ENCODE peak calls at places on chromosomes 7 and 10, in six cellular contexts. Q is foreskin keratinocyte, L is uterus, K is K562, C is fibroblast of pulmonary artery, D is kidney epithelial cell. W is an unnamed sample.

GRCh38 chr10:62817763-62818425 is 1.7 kb upstream of the EGR2 start:
- DNase-seq in Q (peak), L (peak), K (peak), C (peak), D (no peak), W (peak)

GRCh38 chr10:3482200-3482993 is 302.6 kb downstream of the KLF6 start:
- DNase-seq in Q (peak), L (peak), K (peak), C (peak), D (peak), W (peak)

GRCh38 chr10:123608047-123608446 is 58.1 kb upstream of the GPR26 start:
- DNase-seq in Q (no peak), L (no peak), K (no peak), C (no peak), D (no peak), W (no peak)

GRCh38 chr7:82507976-82508677 is 64.5 kb upstream of the CACNA2D1 start:
- DNase-seq in Q (no peak), L (no peak), K (no peak), C (no peak), D (no peak), W (no peak)

GRCh38 chr10:87976101-87976743 is 112.8 kb downstream of the PTEN start:
- DNase-seq in Q (no peak), L (no peak), K (no peak), C (peak), D (no peak), W (no peak)

GRCh38 chr10:33566426-33566825 is 232.0 kb upstream of the NRP1 start:
- DNase-seq in Q (no peak), L (no peak), K (no peak), C (no peak), D (no peak), W (no peak)

GRCh38 chr10:100341953-100342626 is 4.9 kb upstream of the SCD start:
- DNase-seq in Q (peak), L (peak), K (peak), C (peak), D (no peak), W (peak)

GRCh38 chr7:150787321-150788281 is 12.6 kb downstream of the TMEM176B start:
- DNase-seq in Q (no peak), L (no peak), K (no peak), C (no peak), D (no peak), W (no peak)

GRCh38 chr7:923108-924041 is 31.1 kb downstream of the ADAP1 start:
- DNase-seq in Q (no peak), L (no peak), K (peak), C (peak), D (no peak), W (no peak)

GRCh38 chr10:46091080-46091833 is 45.2 kb upstream of the MSMB start:
- DNase-seq in Q (no peak), L (no peak), K (no peak), C (no peak), D (no peak), W (no peak)

GRCh38 chr7:27172823-27173411 is 1.2 kb downstream of the HOXA10 start:
- DNase-seq in Q (peak), L (peak), K (no peak), C (no peak), D (no peak), W (peak)

GRCh38 chr10:121694966-121695340 is 96.7 kb upstream of the FGFR2 start:
- DNase-seq in Q (peak), L (no peak), K (no peak), C (no peak), D (no peak), W (no peak)

GRCh38 chr10:100153239-100153840 is 32.5 kb downstream of the ERLIN1 start:
- DNase-seq in Q (peak), L (no peak), K (no peak), C (no peak), D (no peak), W (no peak)

GRCh38 chr7:111528331-111528730 is 34.0 kb downstream of the IMMP2L start:
- DNase-seq in Q (no peak), L (no peak), K (no peak), C (no peak), D (no peak), W (no peak)

GRCh38 chr7:24862461-24862860 is 105.2 kb upstream of the GSDME start:
- DNase-seq in Q (no peak), L (no peak), K (no peak), C (no peak), D (no peak), W (no peak)

GRCh38 chr10:86365346-86366032 is 1.1 kb downstream of the GRID1 start:
- DNase-seq in Q (no peak), L (no peak), K (no peak), C (no peak), D (no peak), W (no peak)

GRCh38 chr10:92822060-92822634 is 26.2 kb upstream of the EXOC6 start:
- DNase-seq in Q (peak), L (no peak), K (peak), C (peak), D (no peak), W (peak)

GRCh38 chr10:3107426-3107961 is 40.1 kb downstream of the PFKP start:
- DNase-seq in Q (peak), L (peak), K (no peak), C (peak), D (peak), W (no peak)

GRCh38 chr10:31977440-31978157 is 49.0 kb upstream of the ARHGAP12 start:
- DNase-seq in Q (peak), L (no peak), K (no peak), C (peak), D (peak), W (peak)

GRCh38 chr7:140062528-140063299 is at the start of gene PARP12:
- DNase-seq in Q (peak), L (peak), K (peak), C (peak), D (peak), W (peak)

GRCh38 chr10:30821994-30822692 is 192.6 kb upstream of the LYZL2 start:
- DNase-seq in Q (peak), L (no peak), K (no peak), C (no peak), D (no peak), W (no peak)

GRCh38 chr10:110392860-110393732 is 88.4 kb upstream of the SMNDC1 start:
- DNase-seq in Q (peak), L (peak), K (no peak), C (peak), D (no peak), W (peak)

GRCh38 chr10:5960070-5960972 is 17.0 kb downstream of the IL15RA start:
- DNase-seq in Q (no peak), L (peak), K (peak), C (peak), D (no peak), W (no peak)

GRCh38 chr7:29940199-29940598 is 49.4 kb downstream of the SCRN1 start:
- DNase-seq in Q (peak), L (no peak), K (no peak), C (no peak), D (no peak), W (no peak)

GRCh38 chr7:50738932-50739331 is 43.8 kb downstream of the GRB10 start:
- DNase-seq in Q (no peak), L (no peak), K (no peak), C (no peak), D (no peak), W (no peak)

GRCh38 chr7:120949393-120949799 is 1.2 kb upstream of the ING3 start:
- DNase-seq in Q (no peak), L (no peak), K (no peak), C (no peak), D (no peak), W (no peak)

GRCh38 chr7:816751-817671 is 15.3 kb upstream of the SUN1 start:
- DNase-seq in Q (peak), L (no peak), K (peak), C (no peak), D (no peak), W (no peak)

GRCh38 chr7:5255832-5256231 is 26.9 kb upstream of the SLC29A4 start:
- DNase-seq in Q (peak), L (no peak), K (no peak), C (no peak), D (no peak), W (no peak)

GRCh38 chr7:133199831-133200230 is 53.0 kb upstream of the EXOC4 start:
- DNase-seq in Q (no peak), L (no peak), K (no peak), C (no peak), D (no peak), W (no peak)

GRCh38 chr7:2209146-2209960 is 23.4 kb downstream of the MAD1L1 start:
- DNase-seq in Q (no peak), L (peak), K (peak), C (peak), D (no peak), W (peak)

GRCh38 chr7:76400248-76400647 is 9.2 kb downstream of the SSC4D start:
- DNase-seq in Q (no peak), L (no peak), K (no peak), C (no peak), D (no peak), W (no peak)

GRCh38 chr7:365593-365992 is 75.6 kb downstream of the FOXL3 start:
- DNase-seq in Q (no peak), L (no peak), K (no peak), C (no peak), D (no peak), W (no peak)

GRCh38 chr7:99824091-99824490 is 3.7 kb upstream of the CYP3A43 start:
- DNase-seq in Q (no peak), L (no peak), K (no peak), C (no peak), D (no peak), W (no peak)

GRCh38 chr7:135541029-135541428 is 16.7 kb upstream of the NUP205 start:
- DNase-seq in Q (no peak), L (no peak), K (no peak), C (no peak), D (no peak), W (no peak)

GRCh38 chr7:95543312-95543711 is 53.0 kb downstream of the PDK4 start:
- DNase-seq in Q (no peak), L (no peak), K (no peak), C (no peak), D (no peak), W (no peak)

GRCh38 chr7:64870656-64871055 is 32.4 kb upstream of the ZNF273 start:
- DNase-seq in Q (no peak), L (no peak), K (no peak), C (no peak), D (no peak), W (no peak)

GRCh38 chr10:74255214-74255613 is 104.2 kb downstream of the ADK start:
- DNase-seq in Q (no peak), L (no peak), K (no peak), C (no peak), D (no peak), W (no peak)

GRCh38 chr10:100401631-100402328 is 54.7 kb downstream of the SCD start:
- DNase-seq in Q (no peak), L (no peak), K (no peak), C (no peak), D (no peak), W (no peak)

DNA sequence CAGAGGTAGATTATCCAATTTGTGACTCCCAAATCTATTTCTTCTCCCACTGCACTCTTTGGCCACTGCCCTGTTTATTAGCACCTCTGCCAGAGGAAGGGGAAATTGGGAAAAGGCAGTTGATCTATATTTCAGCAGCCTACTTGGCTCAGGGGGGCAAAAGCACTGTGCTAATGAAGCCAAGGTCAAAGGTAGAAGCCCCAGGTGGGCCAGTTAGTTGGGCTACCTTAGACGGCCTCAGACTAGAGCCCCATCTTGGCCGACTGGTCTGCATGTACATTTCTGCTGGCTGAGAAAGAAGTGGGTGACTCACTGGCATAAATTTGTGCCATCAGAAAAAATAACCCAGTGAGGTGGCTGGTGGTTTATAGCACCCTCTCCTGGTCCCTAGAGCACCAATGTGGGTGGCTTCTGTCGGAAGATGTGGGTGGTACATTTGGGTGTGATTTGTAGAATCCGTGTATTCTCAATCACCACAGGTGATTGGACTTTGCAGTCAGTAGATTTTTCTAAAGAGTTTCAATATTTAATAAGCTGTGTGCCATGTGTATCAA is 293.3 kb upstream of the MKI67 start:
- DNase-seq in Q (no peak), L (no peak), K (no peak), C (no peak), D (no peak), W (no peak)
- TF ChIP-seq CTCF in Q (no peak), L (no peak), K (no peak), C (no peak), D (no peak), W (no peak)

GRCh38 chr10:26573674-26574073 is 123.8 kb upstream of the PDSS1 start:
- DNase-seq in Q (no peak), L (no peak), K (no peak), C (no peak), D (no peak), W (no peak)
- TF ChIP-seq CTCF in Q (no peak), L (no peak), K (peak), C (no peak), D (peak), W (peak)

DNA sequence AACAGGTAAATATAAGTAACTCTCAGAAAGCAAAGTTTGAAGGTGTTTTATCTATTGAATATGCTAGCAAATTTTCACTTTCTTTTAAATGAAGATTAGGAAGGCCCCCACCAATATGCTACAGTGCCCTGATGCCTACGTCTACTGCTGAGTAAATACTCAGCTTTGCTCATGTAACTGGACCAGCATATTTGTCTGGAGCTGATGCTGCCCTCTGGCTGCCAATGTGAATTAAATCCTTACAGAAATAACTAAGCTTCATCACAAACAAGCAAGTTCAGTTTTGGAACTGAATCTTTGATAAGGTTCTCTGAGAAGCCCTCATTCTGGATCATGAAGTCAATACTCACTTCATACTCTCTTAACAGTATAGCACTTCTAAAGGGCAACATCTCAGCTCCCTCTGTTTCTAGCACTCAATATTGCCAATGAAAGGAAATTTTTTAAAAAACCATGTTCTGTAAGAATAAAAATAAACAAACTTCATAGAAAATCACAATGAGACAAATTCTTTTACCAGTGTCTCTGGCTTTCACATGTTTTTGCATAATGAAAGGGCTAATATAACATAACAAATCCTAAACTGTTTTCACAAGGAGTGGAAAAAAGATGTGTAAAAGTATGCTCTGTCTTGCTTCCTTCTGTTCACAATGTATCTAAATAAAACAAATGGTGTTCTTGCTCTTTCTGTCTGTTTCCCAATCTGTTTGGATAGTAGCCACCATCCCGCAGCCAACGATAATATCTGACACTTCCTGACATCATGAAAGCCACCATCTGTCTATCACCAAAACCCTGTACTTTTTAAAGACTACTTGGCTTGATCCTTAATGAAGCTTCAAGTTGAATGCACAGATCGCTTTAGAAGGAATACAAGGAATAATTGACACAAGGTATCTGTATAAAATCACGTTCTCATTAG is 246.5 kb downstream of the ETV1 start:
- DNase-seq in Q (peak), L (no peak), K (no peak), C (peak), D (peak), W (peak)
- TF ChIP-seq CTCF in Q (peak), L (no peak), K (peak), C (peak), D (peak), W (peak)

DNA sequence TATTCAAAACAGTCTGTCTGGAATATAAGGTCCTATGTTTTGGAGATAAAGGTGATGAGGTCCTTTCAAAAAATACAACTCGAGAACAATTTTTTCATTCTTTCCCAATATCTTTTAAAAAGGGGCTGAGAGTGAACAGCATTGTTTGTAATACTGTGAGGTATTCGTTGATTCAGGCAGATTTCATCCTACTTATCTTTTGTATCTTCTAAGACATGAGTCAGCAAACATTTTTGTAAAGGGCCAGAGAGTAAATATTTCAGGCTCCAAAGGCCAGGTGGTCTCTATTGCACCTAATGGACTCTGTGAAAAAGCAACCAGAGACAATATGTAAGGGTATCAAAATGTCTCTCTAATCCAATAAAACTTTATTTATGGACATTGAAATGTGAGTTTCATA is 8.1 kb upstream of the ANK3 start:
- DNase-seq in Q (peak), L (no peak), K (no peak), C (no peak), D (no peak), W (no peak)
- TF ChIP-seq CTCF in Q (no peak), L (no peak), K (no peak), C (no peak), D (no peak), W (no peak)

DNA sequence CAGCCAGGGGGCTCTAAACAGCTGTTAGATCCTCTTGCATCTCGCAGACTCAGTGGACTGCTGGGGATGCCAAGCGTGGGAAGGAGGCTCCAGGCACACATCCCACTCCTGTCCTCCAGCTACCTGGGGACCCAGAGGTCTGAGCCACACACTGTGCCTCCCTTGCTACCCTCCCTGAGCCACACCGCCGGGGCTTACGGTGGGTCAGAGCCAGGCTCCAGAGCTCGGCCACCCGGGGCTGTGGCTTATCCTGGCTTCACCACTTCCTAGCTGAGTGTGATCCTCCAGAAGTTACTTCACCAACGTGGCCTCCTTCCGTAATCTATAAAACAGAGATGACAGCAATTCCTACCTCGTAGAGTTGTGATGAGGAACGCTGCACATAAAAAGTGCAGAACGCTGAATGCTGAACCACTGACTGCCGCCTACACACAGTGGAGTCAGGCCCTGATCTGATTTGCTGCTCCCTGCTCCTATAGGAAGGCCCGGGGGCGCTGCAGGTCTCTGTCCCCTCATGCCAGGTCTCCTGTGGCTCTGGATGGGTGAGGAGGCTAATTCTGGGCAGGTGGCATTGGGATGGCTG is 285.0 kb downstream of the PRPF18 start:
- DNase-seq in Q (no peak), L (no peak), K (no peak), C (no peak), D (no peak), W (no peak)
- TF ChIP-seq CTCF in Q (no peak), L (no peak), K (no peak), C (no peak), D (no peak), W (no peak)

GRCh38 chr10:22622242-22622806 is 92.1 kb downstream of the PIP4K2A start:
- DNase-seq in Q (no peak), L (no peak), K (no peak), C (no peak), D (no peak), W (no peak)
- TF ChIP-seq CTCF in Q (no peak), L (no peak), K (no peak), C (no peak), D (no peak), W (no peak)

DNA sequence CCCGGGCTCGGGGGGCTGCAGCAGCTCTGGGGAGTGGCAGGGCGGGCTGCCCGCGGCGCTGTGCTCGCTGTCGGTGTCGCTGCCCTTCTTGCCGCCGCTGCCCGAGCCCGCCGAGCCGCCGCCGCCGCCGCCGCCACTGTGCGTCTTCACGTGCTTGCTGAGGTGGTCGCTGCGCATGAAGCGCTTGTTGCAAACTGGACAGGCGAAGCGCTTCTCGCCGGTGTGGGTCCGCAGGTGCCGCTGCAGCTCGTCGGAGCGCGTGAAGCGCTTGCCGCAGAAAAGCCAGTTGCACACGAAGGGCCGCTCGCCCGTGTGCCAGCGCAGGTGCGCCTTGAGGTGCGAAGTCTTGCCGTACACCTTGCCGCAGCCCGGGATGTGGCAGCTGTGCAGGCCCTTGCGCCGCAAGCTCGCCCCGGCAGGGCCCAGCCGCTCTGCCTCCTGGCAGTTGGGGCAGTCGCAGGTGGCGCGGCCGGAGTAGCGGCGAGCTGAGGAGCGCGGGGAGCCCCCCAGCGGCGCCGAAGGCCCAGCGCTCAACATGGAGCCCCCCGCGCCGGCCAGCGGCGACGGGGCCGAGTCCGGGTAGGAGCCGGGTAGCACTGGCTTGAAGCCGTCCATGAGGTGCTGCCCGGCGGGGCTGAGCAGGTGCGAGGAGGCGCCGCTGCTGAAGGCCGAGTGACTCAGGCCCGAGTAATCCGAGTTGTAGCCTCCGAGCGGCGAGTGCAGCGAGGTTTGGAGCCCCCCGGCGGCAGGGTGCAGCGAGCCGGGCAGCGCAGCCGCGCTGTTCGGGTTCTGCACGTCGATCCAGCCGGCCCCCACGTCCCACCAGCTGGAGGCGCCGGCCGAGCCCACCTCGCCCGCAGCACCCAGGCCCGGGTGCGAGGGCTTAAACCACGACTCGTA is 2.1 kb downstream of the SP8 start:
- DNase-seq in Q (peak), L (no peak), K (no peak), C (no peak), D (peak), W (no peak)
- TF ChIP-seq CTCF in Q (peak), L (no peak), K (no peak), C (no peak), D (peak), W (no peak)